ENCODE peak calls at places on chromosomes 16 and 17, in six cellular contexts. D is cardiac muscle cell, G is spleen, H is B cell, F is pancreas, L is neural progenitor cell. W is an unnamed sample.

GRCh38 chr17:77281024-77281903 is 140.5 kb downstream of the SEC14L1 start:
- DNase-seq in D (peak), G (peak), H (peak), F (peak), L (peak), W (peak)

GRCh38 chr16:80563066-80563465 is 22.3 kb downstream of the DYNLRB2 start:
- DNase-seq in D (no peak), G (no peak), H (no peak), F (no peak), L (no peak), W (no peak)

GRCh38 chr17:17818088-17818526 is 18.7 kb downstream of the SREBF1 start:
- DNase-seq in D (peak), G (no peak), H (no peak), F (no peak), L (no peak), W (no peak)

GRCh38 chr16:4011225-4011939 is 104.9 kb downstream of the ADCY9 start:
- DNase-seq in D (no peak), G (no peak), H (no peak), F (no peak), L (peak), W (no peak)

GRCh38 chr16:20763461-20764232 is at the start of gene ACSM3:
- DNase-seq in D (peak), G (peak), H (peak), F (peak), L (peak), W (peak)

GRCh38 chr16:1323296-1324239 is 9.9 kb upstream of the BAIAP3 start:
- DNase-seq in D (no peak), G (no peak), H (no peak), F (no peak), L (no peak), W (no peak)

GRCh38 chr16:68396481-68396880 is 51.8 kb downstream of the SMPD3 start:
- DNase-seq in D (peak), G (peak), H (no peak), F (peak), L (peak), W (no peak)

GRCh38 chr17:20989481-20989880 is 53.3 kb downstream of the USP22 start:
- DNase-seq in D (no peak), G (no peak), H (no peak), F (no peak), L (no peak), W (no peak)

GRCh38 chr16:66515543-66516171 is 34.3 kb downstream of the TK2 start:
- DNase-seq in D (peak), G (no peak), H (no peak), F (no peak), L (no peak), W (peak)

GRCh38 chr17:47844814-47845453 is 3.9 kb upstream of the SCRN2 start:
- DNase-seq in D (peak), G (no peak), H (no peak), F (no peak), L (no peak), W (no peak)
- TF ChIP-seq CTCF in D (peak), G (no peak), H (no peak), F (no peak), L (peak), W (no peak)

DNA sequence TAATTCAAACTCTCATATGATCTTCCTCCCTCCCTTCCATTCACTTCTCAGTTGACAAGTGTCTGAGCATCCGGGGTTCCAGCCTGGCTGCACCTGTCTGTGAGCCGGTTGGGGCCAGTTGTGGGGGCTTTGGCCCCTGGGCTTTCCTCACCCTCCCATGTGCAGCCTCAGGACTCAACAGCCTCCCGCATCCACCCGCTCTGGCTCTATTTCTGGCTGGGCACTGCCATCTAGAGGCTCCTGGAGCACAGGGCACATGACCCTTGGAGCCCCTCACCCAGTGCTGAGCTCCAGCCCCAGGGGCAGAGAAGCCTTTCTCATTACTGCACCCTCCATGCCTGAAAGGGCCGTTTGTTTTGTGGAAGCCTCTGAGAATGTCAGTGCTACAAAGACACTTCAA is 43.3 kb downstream of the HAPSTR1 start:
- DNase-seq in D (peak), G (peak), H (peak), F (peak), L (peak), W (peak)
- TF ChIP-seq CTCF in D (peak), G (peak), H (peak), F (no peak), L (peak), W (peak)

GRCh38 chr17:32341141-32341856 is 674 bp downstream of the C17orf75 start:
- DNase-seq in D (no peak), G (no peak), H (peak), F (no peak), L (no peak), W (peak)
- TF ChIP-seq CTCF in D (no peak), G (no peak), H (peak), F (no peak), L (peak), W (no peak)

GRCh38 chr17:29933379-29933778 is 3.4 kb upstream of the SSH2 start:
- DNase-seq in D (peak), G (no peak), H (no peak), F (no peak), L (peak), W (no peak)
- TF ChIP-seq CTCF in D (peak), G (no peak), H (no peak), F (no peak), L (peak), W (peak)

DNA sequence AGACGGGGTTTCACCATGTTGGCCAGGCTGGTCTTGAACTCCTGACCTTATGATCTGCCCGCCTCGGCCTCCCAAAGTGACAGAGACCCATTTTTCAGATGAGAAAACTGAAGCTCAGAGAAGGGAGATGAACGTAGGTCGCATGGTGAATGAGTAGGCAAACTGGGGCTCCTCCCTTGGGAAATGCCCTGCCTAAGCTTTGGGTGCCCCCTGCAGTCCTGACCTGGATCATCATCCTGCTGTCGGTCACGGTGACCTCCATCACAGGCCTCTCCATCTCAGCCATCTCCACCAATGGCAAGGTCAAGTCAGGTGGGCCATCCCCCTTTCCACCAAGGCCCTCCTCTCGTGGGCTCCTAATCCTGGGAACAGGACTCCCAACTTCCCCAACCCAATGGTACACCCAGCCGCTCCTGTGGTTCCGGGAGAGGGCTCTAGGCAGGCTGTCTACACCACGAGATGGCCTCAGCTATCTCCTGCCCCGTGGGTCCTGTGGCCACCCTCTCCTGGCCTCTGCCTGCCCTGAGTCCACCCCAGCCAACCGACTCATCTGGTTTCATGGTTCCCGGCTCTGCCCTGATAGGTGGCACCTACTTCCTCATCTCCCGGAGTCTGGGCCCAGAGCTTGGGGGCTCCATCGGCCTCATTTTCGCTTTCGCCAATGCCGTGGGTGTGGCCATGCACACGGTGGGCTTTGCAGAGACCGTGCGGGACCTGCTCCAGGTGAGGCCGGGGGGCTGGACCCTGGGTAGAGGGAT is 4.7 kb downstream of the SLC12A3 start:
- DNase-seq in D (peak), G (no peak), H (no peak), F (no peak), L (peak), W (peak)
- TF ChIP-seq CTCF in D (peak), G (no peak), H (no peak), F (no peak), L (peak), W (peak)

GRCh38 chr16:9309844-9310243 is 218.4 kb downstream of the HAPSTR1 start:
- DNase-seq in D (no peak), G (no peak), H (no peak), F (no peak), L (no peak), W (no peak)

GRCh38 chr16:9302102-9302501 is 210.7 kb downstream of the HAPSTR1 start:
- DNase-seq in D (no peak), G (no peak), H (no peak), F (peak), L (no peak), W (no peak)

GRCh38 chr16:9311303-9311954 is 220.0 kb downstream of the HAPSTR1 start:
- DNase-seq in D (no peak), G (no peak), H (no peak), F (no peak), L (peak), W (no peak)

GRCh38 chr16:9308300-9309209 is 217.1 kb downstream of the HAPSTR1 start:
- DNase-seq in D (no peak), G (no peak), H (no peak), F (peak), L (no peak), W (no peak)

DNA sequence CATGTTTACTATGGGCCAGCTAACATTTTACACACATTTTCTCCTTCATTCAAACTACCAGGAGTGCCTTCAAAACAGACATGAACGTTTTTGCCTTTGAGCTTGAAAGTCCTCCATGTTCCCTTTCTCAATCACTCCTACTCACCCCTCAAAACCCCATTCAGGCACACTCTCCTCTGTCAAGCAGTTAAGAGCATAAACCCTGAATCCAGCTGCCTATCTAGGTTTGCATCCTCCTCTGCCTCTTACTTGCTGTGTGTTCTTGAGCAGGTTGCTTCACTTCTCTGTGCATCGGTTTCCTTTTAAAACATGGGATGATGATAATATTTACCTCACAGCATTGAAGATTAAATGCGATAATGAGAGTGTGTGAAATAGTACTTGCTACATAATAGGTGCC is 215.3 kb downstream of the HAPSTR1 start:
- DNase-seq in D (no peak), G (no peak), H (no peak), F (no peak), L (no peak), W (no peak)
- TF ChIP-seq CTCF in D (no peak), G (no peak), H (no peak), F (no peak), L (no peak), W (no peak)

DNA sequence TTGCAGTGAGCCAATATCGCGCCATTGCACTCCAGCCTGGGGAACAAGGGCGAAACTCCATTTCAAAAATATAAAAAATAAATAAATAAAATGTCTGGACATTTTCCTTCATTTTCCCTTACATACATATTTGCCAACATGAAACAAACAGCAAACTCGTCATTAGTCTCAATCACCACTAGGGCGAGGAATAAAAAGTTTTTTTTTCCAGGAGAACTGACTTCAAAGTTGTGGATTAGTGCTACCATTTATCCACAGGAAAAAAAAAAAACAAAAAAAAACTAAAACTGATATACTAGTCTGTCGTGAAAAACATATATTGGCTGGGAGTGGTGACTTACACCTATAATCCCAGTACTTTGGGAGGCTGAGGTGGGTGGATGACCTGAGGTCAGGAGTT is 77.0 kb upstream of the MTMR4 start:
- DNase-seq in D (no peak), G (no peak), H (no peak), F (no peak), L (no peak), W (no peak)
- TF ChIP-seq CTCF in D (no peak), G (no peak), H (no peak), F (no peak), L (peak), W (no peak)

GRCh38 chr17:81703747-81704654 is 834 bp downstream of the MRPL12 start:
- DNase-seq in D (no peak), G (peak), H (no peak), F (no peak), L (no peak), W (no peak)

GRCh38 chr17:81702934-81703746 is at the start of gene MRPL12:
- DNase-seq in D (peak), G (peak), H (peak), F (peak), L (peak), W (peak)

GRCh38 chr17:81697261-81698044 is 5.7 kb upstream of the MRPL12 start:
- DNase-seq in D (no peak), G (no peak), H (no peak), F (no peak), L (no peak), W (no peak)

GRCh38 chr17:81700353-81701287 is 2.5 kb upstream of the MRPL12 start:
- DNase-seq in D (no peak), G (no peak), H (no peak), F (no peak), L (no peak), W (no peak)

GRCh38 chr17:81701288-81702071 is 1.7 kb upstream of the MRPL12 start:
- DNase-seq in D (no peak), G (peak), H (no peak), F (no peak), L (no peak), W (no peak)
- TF ChIP-seq CTCF in D (no peak), G (no peak), H (no peak), F (no peak), L (no peak), W (peak)

DNA sequence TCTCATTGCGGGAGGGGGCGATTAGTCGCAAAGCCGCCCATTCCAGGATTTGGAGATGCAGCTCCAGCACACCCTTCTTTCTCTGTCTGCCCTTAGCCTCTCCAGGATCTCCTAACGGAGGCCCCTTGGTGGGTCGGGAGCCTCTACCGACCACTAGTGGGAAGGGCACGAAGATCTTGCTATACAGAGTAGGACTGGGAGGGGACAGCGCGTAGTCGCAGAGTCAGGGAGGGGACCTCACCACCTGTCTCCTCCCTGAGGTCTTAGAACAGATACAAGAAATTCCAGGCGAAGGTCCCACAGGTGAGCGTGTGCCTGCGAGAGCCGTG is 569 bp upstream of the SMTNL2 start:
- DNase-seq in D (peak), G (peak), H (peak), F (no peak), L (peak), W (no peak)
- TF ChIP-seq CTCF in D (peak), G (no peak), H (no peak), F (no peak), L (peak), W (no peak)

GRCh38 chr17:81523139-81524062 is 4.8 kb upstream of the FSCN2 start:
- DNase-seq in D (peak), G (no peak), H (no peak), F (no peak), L (peak), W (no peak)
- TF ChIP-seq CTCF in D (peak), G (no peak), H (peak), F (no peak), L (peak), W (peak)

W was measured in GM13977.